ENCODE peak calls at places on chromosome 9, in five cellular contexts. One of them, this sample, is unnamed.

GRCh38 chr9:32378496-32378895 is 5.9 kb upstream of the ACO1 start:
- DNase-seq in activated T-cell treated with anti-CD3 and anti-CD28 coated beads for 24 hours: peak
- DNase-seq in naive thymus-derived CD8-positive, alpha-beta T cell: no peak
- DNase-seq in SJCRH30: peak
- DNase-seq in GOT3: no peak
- DNase-seq in this sample: peak

GRCh38 chr9:101737705-101738565 is 512 bp downstream of the GRIN3A start:
- DNase-seq in naive thymus-derived CD8-positive, alpha-beta T cell: no peak
- DNase-seq in activated T-cell treated with anti-CD3 and anti-CD28 coated beads for 24 hours: no peak
- DNase-seq in GOT3: no peak
- DNase-seq in SJCRH30: no peak
- DNase-seq in this sample: no peak

GRCh38 chr9:135562235-135562745 is 734 bp downstream of the PAEP start:
- DNase-seq in naive thymus-derived CD8-positive, alpha-beta T cell: no peak
- DNase-seq in SJCRH30: no peak
- DNase-seq in GOT3: no peak
- DNase-seq in activated T-cell treated with anti-CD3 and anti-CD28 coated beads for 24 hours: no peak
- DNase-seq in this sample: no peak

GRCh38 chr9:114696814-114697544 is 15.0 kb upstream of the TEX48 start:
- DNase-seq in GOT3: no peak
- DNase-seq in naive thymus-derived CD8-positive, alpha-beta T cell: no peak
- DNase-seq in activated T-cell treated with anti-CD3 and anti-CD28 coated beads for 24 hours: peak
- DNase-seq in SJCRH30: no peak
- DNase-seq in this sample: peak

GRCh38 chr9:92160786-92161185 is 45.6 kb upstream of the SPTLC1 start:
- DNase-seq in naive thymus-derived CD8-positive, alpha-beta T cell: no peak
- DNase-seq in activated T-cell treated with anti-CD3 and anti-CD28 coated beads for 24 hours: no peak
- DNase-seq in GOT3: no peak
- DNase-seq in SJCRH30: no peak
- DNase-seq in this sample: no peak

GRCh38 chr9:34929506-34930102 is 28.5 kb upstream of the PHF24 start:
- DNase-seq in GOT3: no peak
- DNase-seq in SJCRH30: peak
- DNase-seq in naive thymus-derived CD8-positive, alpha-beta T cell: no peak
- DNase-seq in activated T-cell treated with anti-CD3 and anti-CD28 coated beads for 24 hours: peak
- DNase-seq in this sample: no peak

GRCh38 chr9:32627394-32627954 is 8.0 kb downstream of the TAF1L start:
- DNase-seq in activated T-cell treated with anti-CD3 and anti-CD28 coated beads for 24 hours: no peak
- DNase-seq in SJCRH30: no peak
- DNase-seq in naive thymus-derived CD8-positive, alpha-beta T cell: no peak
- DNase-seq in GOT3: no peak
- DNase-seq in this sample: no peak

GRCh38 chr9:133207021-133207531 is 2.0 kb downstream of the OBP2B start:
- DNase-seq in SJCRH30: no peak
- DNase-seq in activated T-cell treated with anti-CD3 and anti-CD28 coated beads for 24 hours: no peak
- DNase-seq in GOT3: no peak
- DNase-seq in naive thymus-derived CD8-positive, alpha-beta T cell: no peak
- DNase-seq in this sample: no peak

GRCh38 chr9:125494555-125494920 is 212.5 kb downstream of the MAPKAP1 start:
- DNase-seq in naive thymus-derived CD8-positive, alpha-beta T cell: no peak
- DNase-seq in SJCRH30: no peak
- DNase-seq in GOT3: no peak
- DNase-seq in activated T-cell treated with anti-CD3 and anti-CD28 coated beads for 24 hours: no peak
- DNase-seq in this sample: no peak

GRCh38 chr9:101477214-101477613 is 41.6 kb upstream of the ALDOB start:
- DNase-seq in activated T-cell treated with anti-CD3 and anti-CD28 coated beads for 24 hours: no peak
- DNase-seq in naive thymus-derived CD8-positive, alpha-beta T cell: no peak
- DNase-seq in SJCRH30: no peak
- DNase-seq in GOT3: no peak
- DNase-seq in this sample: no peak

GRCh38 chr9:129624168-129624759 is 1.7 kb upstream of the NTMT1 start:
- DNase-seq in naive thymus-derived CD8-positive, alpha-beta T cell: peak
- DNase-seq in GOT3: no peak
- DNase-seq in activated T-cell treated with anti-CD3 and anti-CD28 coated beads for 24 hours: peak
- DNase-seq in SJCRH30: peak
- DNase-seq in this sample: no peak

GRCh38 chr9:87592554-87593394 is 95.1 kb downstream of the DAPK1 start:
- DNase-seq in GOT3: peak
- DNase-seq in SJCRH30: peak
- DNase-seq in activated T-cell treated with anti-CD3 and anti-CD28 coated beads for 24 hours: no peak
- DNase-seq in naive thymus-derived CD8-positive, alpha-beta T cell: no peak
- DNase-seq in this sample: no peak

GRCh38 chr9:124441291-124441690 is 9.0 kb upstream of the ADGRD2 start:
- DNase-seq in GOT3: no peak
- DNase-seq in activated T-cell treated with anti-CD3 and anti-CD28 coated beads for 24 hours: no peak
- DNase-seq in SJCRH30: no peak
- DNase-seq in naive thymus-derived CD8-positive, alpha-beta T cell: no peak
- DNase-seq in this sample: no peak

GRCh38 chr9:87167161-87167560 is 219.9 kb upstream of the GAS1 start:
- DNase-seq in GOT3: no peak
- DNase-seq in SJCRH30: no peak
- DNase-seq in activated T-cell treated with anti-CD3 and anti-CD28 coated beads for 24 hours: no peak
- DNase-seq in naive thymus-derived CD8-positive, alpha-beta T cell: no peak
- DNase-seq in this sample: no peak

GRCh38 chr9:126304207-126304945 is 22.3 kb upstream of the MVB12B start:
- DNase-seq in GOT3: no peak
- DNase-seq in activated T-cell treated with anti-CD3 and anti-CD28 coated beads for 24 hours: no peak
- DNase-seq in naive thymus-derived CD8-positive, alpha-beta T cell: no peak
- DNase-seq in SJCRH30: no peak
- DNase-seq in this sample: no peak

GRCh38 chr9:121568541-121569265 is 69.1 kb upstream of the GGTA1 start:
- DNase-seq in naive thymus-derived CD8-positive, alpha-beta T cell: no peak
- DNase-seq in SJCRH30: no peak
- DNase-seq in activated T-cell treated with anti-CD3 and anti-CD28 coated beads for 24 hours: no peak
- DNase-seq in GOT3: no peak
- DNase-seq in this sample: no peak

GRCh38 chr9:81656871-81657337 is 32.4 kb downstream of the TLE1 start:
- DNase-seq in activated T-cell treated with anti-CD3 and anti-CD28 coated beads for 24 hours: no peak
- DNase-seq in SJCRH30: no peak
- DNase-seq in GOT3: no peak
- DNase-seq in naive thymus-derived CD8-positive, alpha-beta T cell: no peak
- DNase-seq in this sample: no peak

GRCh38 chr9:83978992-83979811 is 813 bp downstream of the HNRNPK start:
- DNase-seq in SJCRH30: peak
- DNase-seq in activated T-cell treated with anti-CD3 and anti-CD28 coated beads for 24 hours: peak
- DNase-seq in naive thymus-derived CD8-positive, alpha-beta T cell: peak
- DNase-seq in GOT3: peak
- DNase-seq in this sample: peak

GRCh38 chr9:105355810-105356209 is 92.0 kb upstream of the FSD1L start:
- DNase-seq in naive thymus-derived CD8-positive, alpha-beta T cell: no peak
- DNase-seq in activated T-cell treated with anti-CD3 and anti-CD28 coated beads for 24 hours: no peak
- DNase-seq in SJCRH30: no peak
- DNase-seq in GOT3: no peak
- DNase-seq in this sample: peak

GRCh38 chr9:123109540-123110279 is 76.2 kb downstream of the GPR21 start:
- DNase-seq in SJCRH30: no peak
- DNase-seq in GOT3: no peak
- DNase-seq in activated T-cell treated with anti-CD3 and anti-CD28 coated beads for 24 hours: no peak
- DNase-seq in naive thymus-derived CD8-positive, alpha-beta T cell: no peak
- DNase-seq in this sample: no peak

GRCh38 chr9:136410500-136411287 is at the start of the genes ENTR1 and PMPCA:
- DNase-seq in GOT3: peak
- DNase-seq in naive thymus-derived CD8-positive, alpha-beta T cell: peak
- DNase-seq in activated T-cell treated with anti-CD3 and anti-CD28 coated beads for 24 hours: peak
- DNase-seq in SJCRH30: peak
- DNase-seq in this sample: peak

GRCh38 chr9:20426019-20426418 is 196.3 kb downstream of the MLLT3 start:
- DNase-seq in activated T-cell treated with anti-CD3 and anti-CD28 coated beads for 24 hours: no peak
- DNase-seq in naive thymus-derived CD8-positive, alpha-beta T cell: no peak
- DNase-seq in SJCRH30: no peak
- DNase-seq in GOT3: no peak
- DNase-seq in this sample: no peak

GRCh38 chr9:8351431-8351830 is 551.9 kb upstream of the DMAC1 start:
- DNase-seq in naive thymus-derived CD8-positive, alpha-beta T cell: no peak
- DNase-seq in activated T-cell treated with anti-CD3 and anti-CD28 coated beads for 24 hours: no peak
- DNase-seq in GOT3: no peak
- DNase-seq in SJCRH30: no peak
- DNase-seq in this sample: no peak

GRCh38 chr9:76593011-76593347 is 134.0 kb downstream of the GCNT1 start:
- DNase-seq in naive thymus-derived CD8-positive, alpha-beta T cell: no peak
- DNase-seq in SJCRH30: no peak
- DNase-seq in GOT3: no peak
- DNase-seq in activated T-cell treated with anti-CD3 and anti-CD28 coated beads for 24 hours: no peak
- DNase-seq in this sample: no peak

GRCh38 chr9:137943655-137944054 is 66.1 kb downstream of the CACNA1B start:
- DNase-seq in SJCRH30: no peak
- DNase-seq in naive thymus-derived CD8-positive, alpha-beta T cell: no peak
- DNase-seq in activated T-cell treated with anti-CD3 and anti-CD28 coated beads for 24 hours: no peak
- DNase-seq in GOT3: no peak
- DNase-seq in this sample: no peak

GRCh38 chr9:97647996-97648395 is 14.4 kb downstream of the NCBP1 start:
- DNase-seq in GOT3: no peak
- DNase-seq in naive thymus-derived CD8-positive, alpha-beta T cell: no peak
- DNase-seq in SJCRH30: no peak
- DNase-seq in activated T-cell treated with anti-CD3 and anti-CD28 coated beads for 24 hours: no peak
- DNase-seq in this sample: no peak

GRCh38 chr9:137764981-137765380 is 112.6 kb upstream of the CACNA1B start:
- DNase-seq in GOT3: no peak
- DNase-seq in SJCRH30: no peak
- DNase-seq in activated T-cell treated with anti-CD3 and anti-CD28 coated beads for 24 hours: no peak
- DNase-seq in naive thymus-derived CD8-positive, alpha-beta T cell: no peak
- DNase-seq in this sample: no peak

GRCh38 chr9:111895996-111896941 is at the start of gene UGCG:
- DNase-seq in activated T-cell treated with anti-CD3 and anti-CD28 coated beads for 24 hours: peak
- DNase-seq in SJCRH30: peak
- DNase-seq in naive thymus-derived CD8-positive, alpha-beta T cell: peak
- DNase-seq in GOT3: peak
- DNase-seq in this sample: peak

GRCh38 chr9:115090486-115090885 is 27.5 kb downstream of the TNC start:
- DNase-seq in GOT3: no peak
- DNase-seq in activated T-cell treated with anti-CD3 and anti-CD28 coated beads for 24 hours: no peak
- DNase-seq in naive thymus-derived CD8-positive, alpha-beta T cell: no peak
- DNase-seq in SJCRH30: no peak
- DNase-seq in this sample: no peak

This sample was measured in stimulated activated naive B cell treated with anti-CD40 and anti-IgM and Interleukin-4, amounts not matched to agents 10 μg/mL and 1 μg/mL and 100 μg/mL, for 72 hours.